ENCODE peak calls at places on chromosomes 2 and 18, in five cellular contexts. B is MM.1S, A is body of pancreas, M is DND-41, W is pancreas. R is an unnamed sample.
A peak's percentile ranks its signal among the peaks of the same experiment; 100 is the strongest.

GRCh38 chr18:77635441-77635840 is 385.8 kb downstream of the GALR1 start:
- DNase-seq in B (no peak), A (peak; percentile 29), M (no peak), W (no peak), R (no peak)

GRCh38 chr2:172099472-172100079 is 3.1 kb downstream of the DLX2 start:
- DNase-seq in B (no peak), A (no peak), M (no peak), W (no peak), R (no peak)

GRCh38 chr2:180709392-180710145 is 270.8 kb upstream of the UBE2E3 start:
- DNase-seq in B (no peak), A (no peak), M (no peak), W (no peak), R (no peak)

GRCh38 chr18:6202861-6203260 is 211.8 kb downstream of the L3MBTL4 start:
- DNase-seq in B (no peak), A (no peak), M (no peak), W (no peak), R (no peak)

GRCh38 chr18:532632-533031 is 32.1 kb upstream of the COLEC12 start:
- DNase-seq in B (no peak), A (no peak), M (no peak), W (no peak), R (no peak)

GRCh38 chr2:12352891-12353290 is 363.8 kb upstream of the TRIB2 start:
- DNase-seq in B (no peak), A (peak; percentile 64), M (no peak), W (peak; percentile 61), R (no peak)

GRCh38 chr2:127175406-127175805 is 44.7 kb downstream of the CYP27C1 start:
- DNase-seq in B (no peak), A (peak; percentile 58), M (no peak), W (no peak), R (no peak)

GRCh38 chr2:191501390-191502168 is 176.4 kb upstream of the NABP1 start:
- DNase-seq in B (no peak), A (no peak), M (no peak), W (no peak), R (no peak)

GRCh38 chr2:120398051-120398960 is 52.4 kb downstream of the INHBB start:
- DNase-seq in B (no peak), A (no peak), M (no peak), W (no peak), R (no peak)

GRCh38 chr2:126808929-126809328 is 89.8 kb upstream of the TEX51 start:
- DNase-seq in B (no peak), A (no peak), M (no peak), W (no peak), R (no peak)

DNA sequence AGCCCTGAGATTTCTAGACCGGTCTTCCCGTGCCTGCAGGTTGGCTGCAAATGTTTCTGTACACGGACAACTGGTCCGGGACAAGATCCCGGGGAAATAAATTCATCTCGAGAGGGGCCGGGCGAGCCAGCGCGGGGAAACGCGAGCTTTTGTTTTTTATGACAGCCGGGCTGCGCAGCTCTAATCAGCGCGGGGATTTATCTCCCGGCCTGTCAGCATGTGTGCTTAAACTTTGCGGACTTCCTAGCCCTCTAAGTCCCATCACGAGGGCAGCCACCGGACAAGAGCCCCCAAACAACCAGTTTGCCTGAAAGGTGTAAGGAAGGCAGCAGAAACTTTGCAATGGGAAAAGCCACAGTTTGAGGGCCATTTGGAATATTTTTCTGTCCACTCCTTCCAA is 5.8 kb downstream of the MEIS1 start:
- DNase-seq in B (no peak), A (peak; percentile 31), M (no peak), W (no peak), R (no peak)
- H3K27me3 ChIP-seq in B (no peaks in the 10 kb centered on the region), A (no peaks in the 10 kb centered on the region), M (peaks cover 8% of the 10 kb centered on the region), W (no peaks in the 10 kb centered on the region), R (no peaks in the 10 kb centered on the region)

DNA sequence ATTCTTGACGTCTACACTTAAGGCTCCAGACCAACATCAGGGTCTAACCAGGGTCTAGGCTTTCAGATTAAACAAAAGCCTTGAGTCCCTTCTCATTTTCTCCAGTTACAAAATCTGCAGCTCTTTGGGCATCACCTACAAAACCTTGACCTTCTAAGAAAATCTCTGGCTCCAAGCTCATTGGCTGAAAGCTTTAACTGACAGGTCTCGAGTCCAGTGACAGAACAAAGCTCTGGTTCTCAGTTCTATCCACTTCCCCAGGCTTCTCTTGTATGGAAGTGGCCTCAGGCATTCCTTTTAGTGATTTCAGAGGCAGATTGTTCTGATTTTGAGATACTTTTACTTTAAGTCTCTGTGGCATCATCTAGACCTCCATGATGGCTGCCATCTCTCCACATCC is 11.3 kb downstream of the SIX2 start:
- DNase-seq in B (no peak), A (no peak), M (no peak), W (no peak), R (no peak)
- H3K27me3 ChIP-seq in B (no peaks in the 10 kb centered on the region), A (peaks cover 4% of the 10 kb centered on the region), M (no peaks in the 10 kb centered on the region), W (no peaks in the 10 kb centered on the region), R (peaks cover 8% of the 10 kb centered on the region)

GRCh38 chr2:44802409-44803099 is 138.9 kb upstream of the SIX3 start:
- DNase-seq in B (no peak), A (no peak), M (no peak), W (no peak), R (no peak)
- H3K27me3 ChIP-seq in B (no peaks in the 10 kb centered on the region), A (peaks cover 21% of the 10 kb centered on the region), M (peaks cover 26% of the 10 kb centered on the region), W (peaks cover 4% of the 10 kb centered on the region), R (peaks cover 23% of the 10 kb centered on the region)

GRCh38 chr2:176585791-176586190 is 316.5 kb downstream of the MTX2 start:
- DNase-seq in B (no peak), A (no peak), M (no peak), W (no peak), R (no peak)
- H3K27me3 ChIP-seq in B (no peaks in the 10 kb centered on the region), A (peaks cover 4% of the 10 kb centered on the region), M (no peaks in the 10 kb centered on the region), W (no peaks in the 10 kb centered on the region), R (peaks cover 4% of the 10 kb centered on the region)

GRCh38 chr18:11663630-11664029 is 25.4 kb upstream of the GNAL start:
- DNase-seq in B (no peak), A (no peak), M (no peak), W (no peak), R (no peak)

GRCh38 chr18:11665146-11665545 is 23.9 kb upstream of the GNAL start:
- DNase-seq in B (no peak), A (no peak), M (no peak), W (no peak), R (no peak)

GRCh38 chr18:11665587-11665986 is 23.5 kb upstream of the GNAL start:
- DNase-seq in B (no peak), A (no peak), M (no peak), W (no peak), R (no peak)

GRCh38 chr18:11666176-11666575 is 22.9 kb upstream of the GNAL start:
- DNase-seq in B (no peak), A (no peak), M (no peak), W (no peak), R (no peak)

GRCh38 chr18:11664286-11664685 is 24.8 kb upstream of the GNAL start:
- DNase-seq in B (no peak), A (no peak), M (no peak), W (no peak), R (no peak)
- H3K27me3 ChIP-seq in B (no peaks in the 10 kb centered on the region), A (no peaks in the 10 kb centered on the region), M (peaks cover 21% of the 10 kb centered on the region), W (no peaks in the 10 kb centered on the region), R (no peaks in the 10 kb centered on the region)